ENCODE peak calls at places on chromosomes 11 and 22, in six cellular contexts. I, B, P, H, Q and M are unnamed samples.
A peak's percentile ranks its signal among the peaks of the same experiment; 100 is the strongest.

GRCh38 chr22:41359376-41359775 is 22.4 kb upstream of the TEF start:
- DNase-seq in B (no peak), H (no peak), P (no peak), Q (no peak), I (no peak), M (no peak)

GRCh38 chr11:119115484-119116234 is 5.7 kb upstream of the HINFP start:
- DNase-seq in I (no peak), H (no peak), Q (no peak), P (peak; percentile 57), B (peak; percentile 59), M (no peak)

GRCh38 chr22:23395476-23396361 is 184.4 kb downstream of the IGLL1 start:
- DNase-seq in B (no peak), P (no peak), I (no peak), Q (no peak), H (no peak), M (no peak)

GRCh38 chr11:19962795-19963163 is 197.5 kb downstream of the DBX1 start:
- DNase-seq in Q (no peak), H (no peak), P (no peak), B (no peak), I (no peak), M (peak; percentile 46)

GRCh38 chr11:115333951-115334350 is 170.3 kb downstream of the CADM1 start:
- DNase-seq in Q (no peak), I (no peak), P (no peak), H (no peak), B (no peak), M (no peak)

GRCh38 chr22:23769321-23769965 is 1.7 kb upstream of the CHCHD10 start:
- DNase-seq in H (peak; percentile 12), B (no peak), I (no peak), P (no peak), Q (no peak), M (no peak)

GRCh38 chr22:48169227-48169626 is 1406.8 kb downstream of the TBC1D22A start:
- DNase-seq in Q (no peak), H (no peak), B (no peak), P (no peak), I (no peak), M (no peak)

GRCh38 chr11:76251576-76251975 is 45.3 kb upstream of the WNT11 start:
- DNase-seq in H (no peak), Q (no peak), B (no peak), P (no peak), I (no peak), M (peak; percentile 60)

GRCh38 chr11:106466441-106467190 is 389.2 kb downstream of the AASDHPPT start:
- DNase-seq in B (no peak), H (peak; percentile 51), P (no peak), I (no peak), Q (no peak), M (no peak)

GRCh38 chr11:47641585-47642098 is 717 bp downstream of the MTCH2 start:
- DNase-seq in P (no peak), Q (no peak), B (no peak), I (no peak), H (no peak), M (no peak)

GRCh38 chr11:44627911-44628729 is 62.7 kb downstream of the CD82 start:
- DNase-seq in Q (peak; percentile 63), P (peak; percentile 46), H (peak; percentile 79), B (peak; percentile 25), I (no peak), M (peak; percentile 15)

GRCh38 chr11:71241721-71242259 is 10.6 kb downstream of the SHANK2 start:
- DNase-seq in I (no peak), P (no peak), Q (no peak), B (peak; percentile 6), H (no peak), M (no peak)

GRCh38 chr11:71239581-71239980 is 12.8 kb downstream of the SHANK2 start:
- DNase-seq in Q (no peak), I (no peak), B (peak; percentile 18), P (no peak), H (no peak), M (no peak)

GRCh38 chr11:71240061-71240690 is 12.2 kb downstream of the SHANK2 start:
- DNase-seq in I (no peak), P (no peak), Q (no peak), H (no peak), B (no peak), M (no peak)

GRCh38 chr11:71238941-71239340 is 13.4 kb downstream of the SHANK2 start:
- DNase-seq in Q (no peak), P (no peak), I (no peak), B (no peak), H (no peak), M (no peak)

DNA sequence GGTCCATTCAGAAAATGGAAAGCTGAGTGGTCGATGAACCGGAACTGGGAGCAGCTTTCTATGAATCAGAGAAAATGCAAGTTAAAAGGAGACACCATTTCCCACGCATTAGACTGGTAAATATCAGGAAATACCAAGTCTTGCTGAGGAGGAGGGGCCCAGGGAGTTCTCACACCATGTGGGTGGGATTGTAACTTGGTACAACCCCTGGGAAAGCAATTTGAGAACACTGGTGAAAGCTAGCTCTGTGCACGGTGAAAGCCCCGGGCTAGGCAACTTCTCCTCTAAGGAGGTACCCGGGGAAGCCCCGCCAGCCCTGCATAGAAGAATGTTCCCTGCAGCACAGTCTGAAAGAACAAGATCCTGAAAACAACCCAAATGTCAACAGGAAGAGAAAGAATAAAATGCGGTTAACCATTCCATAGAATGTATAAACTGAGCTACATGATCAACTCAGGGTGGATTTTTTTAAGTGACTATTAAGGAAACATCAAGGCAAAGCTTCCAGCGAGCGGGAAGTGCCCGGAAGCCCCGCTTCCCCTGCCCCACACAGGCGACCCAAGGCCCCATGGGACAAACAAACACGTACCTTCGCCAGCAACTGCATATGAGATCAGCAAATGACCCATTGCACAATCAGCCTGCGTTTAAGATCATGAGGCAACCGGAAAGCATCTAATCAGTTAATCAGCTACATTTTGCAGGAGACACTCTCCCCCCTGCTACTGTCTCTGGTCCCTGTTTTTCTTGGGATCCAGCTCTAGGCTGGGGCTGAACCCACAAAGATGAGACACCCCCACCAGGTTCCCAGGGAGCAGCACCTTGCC is 11.3 kb downstream of the SHANK2 start:
- DNase-seq in B (no peak), H (peak; percentile 85), I (peak; percentile 72), P (no peak), Q (no peak), M (no peak)
- H3K4me1 ChIP-seq in B (peaks cover 11% of the 10 kb centered on the region), H (peaks cover 18% of the 10 kb centered on the region), I (peaks cover 8% of the 10 kb centered on the region), P (peaks cover 7% of the 10 kb centered on the region), Q (no peaks in the 10 kb centered on the region), M (no peaks in the 10 kb centered on the region)

DNA sequence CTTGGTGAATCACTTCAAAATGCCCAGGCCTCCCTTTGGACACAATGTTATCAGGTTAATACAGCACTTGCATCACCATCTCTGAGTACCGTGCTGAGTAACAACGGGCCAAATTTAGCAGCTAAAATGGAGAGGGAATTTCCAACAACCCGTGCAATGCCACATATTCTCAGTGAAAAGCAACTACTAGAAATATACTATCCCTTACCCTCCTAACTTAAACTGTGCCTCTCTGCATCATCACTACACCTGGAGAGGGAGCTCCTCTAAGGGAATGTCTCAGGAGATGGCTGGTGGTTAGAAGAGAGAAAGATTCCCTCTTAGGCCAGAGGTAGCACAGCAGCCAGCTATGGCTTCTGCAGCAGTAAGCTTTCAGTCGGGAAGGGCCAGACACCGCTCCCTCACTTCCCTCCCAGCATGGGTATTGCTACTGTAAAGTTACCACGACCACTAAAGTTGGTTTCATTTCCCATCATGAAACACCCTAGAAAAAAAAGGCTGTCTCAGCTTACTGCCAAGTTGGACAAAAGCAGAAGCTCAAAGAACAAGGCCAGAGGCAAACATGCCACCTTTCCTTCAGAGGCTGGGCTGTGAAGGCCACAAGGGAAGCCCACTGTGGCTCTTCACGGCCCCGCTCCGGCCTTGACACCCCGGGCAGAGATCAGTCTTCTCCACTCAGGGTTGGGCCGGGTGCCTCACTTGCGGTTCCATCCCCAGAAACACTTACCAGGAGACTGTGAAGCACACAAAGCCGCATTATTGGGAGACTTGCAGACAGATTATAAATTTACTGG is 3.9 kb downstream of the MAML2 start:
- DNase-seq in I (no peak), H (no peak), B (peak; percentile 36), Q (peak; percentile 47), P (no peak), M (no peak)
- H3K4me1 ChIP-seq in I (peaks cover 3% of the 10 kb centered on the region), H (peaks cover 61% of the 10 kb centered on the region), B (peaks cover 18% of the 10 kb centered on the region), Q (peaks cover 25% of the 10 kb centered on the region), P (peaks cover 14% of the 10 kb centered on the region), M (peaks cover 49% of the 10 kb centered on the region)

GRCh38 chr11:68013611-68014156 is 3.6 kb downstream of the ALDH3B1 start:
- DNase-seq in H (no peak), B (no peak), P (no peak), I (no peak), Q (no peak), M (no peak)
- H3K4me1 ChIP-seq in H (peaks cover 54% of the 10 kb centered on the region), B (no peaks in the 10 kb centered on the region), P (peaks cover 15% of the 10 kb centered on the region), I (peaks cover 63% of the 10 kb centered on the region), Q (peaks cover 10% of the 10 kb centered on the region), M (peaks cover 7% of the 10 kb centered on the region)

DNA sequence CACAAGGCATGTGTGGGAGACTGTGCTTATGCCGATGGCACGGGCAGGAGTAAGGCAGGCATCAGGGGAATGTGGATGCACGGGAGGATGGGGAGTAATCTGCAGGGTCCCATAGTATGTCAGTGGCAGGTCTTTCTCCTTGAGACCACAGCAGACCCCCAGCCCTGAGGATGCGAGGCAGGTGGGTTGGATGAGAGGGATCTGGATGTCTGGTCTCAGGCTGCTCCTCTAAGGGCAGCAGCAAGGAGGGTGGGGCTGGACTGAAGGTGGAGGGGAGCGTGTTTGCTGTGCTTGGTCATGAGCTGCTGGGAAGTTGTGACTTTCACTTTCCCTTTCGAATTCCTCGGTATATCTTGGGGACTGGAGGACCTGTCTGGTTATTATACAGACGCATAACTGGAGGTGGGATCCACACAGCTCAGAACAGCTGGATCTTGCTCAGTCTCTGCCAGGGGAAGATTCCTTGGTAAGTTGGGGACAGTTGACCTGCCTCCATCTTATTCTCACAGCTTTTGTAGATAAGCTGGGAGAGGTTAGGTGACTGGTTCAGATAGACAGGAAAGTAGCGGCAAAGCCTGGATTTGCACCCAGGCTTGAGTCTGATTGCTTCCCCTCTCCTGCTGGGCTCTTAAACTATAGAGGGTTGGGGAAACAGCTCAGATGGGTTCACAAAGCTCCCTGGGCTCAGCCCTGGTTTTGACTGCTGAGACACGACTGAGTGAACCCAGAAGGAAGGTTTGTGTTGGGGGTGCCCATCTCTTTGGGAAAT is at the start of gene APOL1:
- DNase-seq in I (no peak), P (peak; percentile 54), Q (peak; percentile 65), H (peak; percentile 50), B (peak; percentile 12), M (no peak)
- H3K4me1 ChIP-seq in I (peaks cover 6% of the 10 kb centered on the region), P (peaks cover 8% of the 10 kb centered on the region), Q (peaks cover 11% of the 10 kb centered on the region), H (peaks cover 5% of the 10 kb centered on the region), B (no peaks in the 10 kb centered on the region), M (no peaks in the 10 kb centered on the region)

GRCh38 chr22:39208013-39208680 is 36.6 kb downstream of the PDGFB start:
- DNase-seq in H (no peak), P (no peak), B (peak; percentile 27), Q (no peak), I (no peak), M (no peak)
- H3K4me1 ChIP-seq in H (peaks cover 5% of the 10 kb centered on the region), P (peaks cover 5% of the 10 kb centered on the region), B (peaks cover 2% of the 10 kb centered on the region), Q (no peaks in the 10 kb centered on the region), I (peaks cover 16% of the 10 kb centered on the region), M (no peaks in the 10 kb centered on the region)

GRCh38 chr11:63847363-63847762 is 8.5 kb downstream of the MARK2 start:
- DNase-seq in I (no peak), Q (no peak), P (peak; percentile 61), H (no peak), B (peak; percentile 69), M (no peak)
- H3K4me1 ChIP-seq in I (peaks cover 14% of the 10 kb centered on the region), Q (no peaks in the 10 kb centered on the region), P (peaks cover 24% of the 10 kb centered on the region), H (peaks cover 45% of the 10 kb centered on the region), B (peaks cover 15% of the 10 kb centered on the region), M (peaks cover 26% of the 10 kb centered on the region)

GRCh38 chr22:37313376-37314314 is 31.3 kb downstream of the CYTH4 start:
- DNase-seq in Q (no peak), B (no peak), I (no peak), H (no peak), P (no peak), M (peak; percentile 37)
- H3K4me1 ChIP-seq in Q (no peaks in the 10 kb centered on the region), B (no peaks in the 10 kb centered on the region), I (peaks cover 26% of the 10 kb centered on the region), H (peaks cover 5% of the 10 kb centered on the region), P (peaks cover 15% of the 10 kb centered on the region), M (no peaks in the 10 kb centered on the region)